ENCODE peak calls at places on chromosome 7, in six cellular contexts. O is CD8-positive, alpha-beta T cell; K is progenitor cell of endocrine pancreas; B is foreskin fibroblast; X is epithelial cell of esophagus; G is nephron progenitor cell. L is an unnamed sample.

GRCh38 chr7:100349757-100350156 is 8.2 kb upstream of the PILRB start:
- DNase-seq in K (no peak), X (no peak), G (no peak), O (no peak), B (no peak), L (no peak)

GRCh38 chr7:141649865-141650499 is 52.0 kb downstream of the DENND11 start:
- DNase-seq in K (peak), X (peak), O (no peak), G (peak), B (peak), L (peak)

GRCh38 chr7:158103378-158103777 is 484.2 kb downstream of the PTPRN2 start:
- DNase-seq in K (no peak), G (no peak), O (no peak), X (no peak), B (no peak), L (no peak)

GRCh38 chr7:85067371-85067770 is 119.5 kb downstream of the SEMA3D start:
- DNase-seq in K (no peak), X (no peak), O (no peak), G (no peak), B (no peak), L (no peak)

GRCh38 chr7:95199779-95200558 is 124.4 kb downstream of the PON1 start:
- DNase-seq in G (peak), B (peak), K (no peak), O (no peak), X (peak), L (peak)

GRCh38 chr7:65798111-65799075 is 74.5 kb upstream of the VKORC1L1 start:
- DNase-seq in O (no peak), G (no peak), B (peak), X (peak), K (no peak), L (peak)

GRCh38 chr7:22667562-22668239 is 59.3 kb upstream of the IL6 start:
- DNase-seq in O (no peak), B (peak), K (no peak), X (peak), G (no peak), L (no peak)

GRCh38 chr7:83365746-83366145 is 203.1 kb upstream of the PCLO start:
- DNase-seq in B (peak), X (peak), G (no peak), K (no peak), O (no peak), L (no peak)

GRCh38 chr7:105246195-105247078 is 142.3 kb downstream of the SRPK2 start:
- DNase-seq in O (no peak), G (no peak), B (no peak), X (no peak), K (no peak), L (no peak)

GRCh38 chr7:73827568-73828106 is 3.2 kb upstream of the CLDN4 start:
- DNase-seq in K (no peak), G (no peak), B (no peak), O (no peak), X (peak), L (no peak)

GRCh38 chr7:6558837-6559236 is 7.6 kb upstream of the GRID2IP start:
- DNase-seq in G (peak), K (no peak), B (peak), O (peak), X (peak), L (no peak)

GRCh38 chr7:51295435-51296269 is 21.0 kb downstream of the COBL start:
- DNase-seq in G (no peak), X (no peak), O (no peak), K (no peak), B (no peak), L (no peak)

GRCh38 chr7:2719007-2719406 is 31.0 kb downstream of the AMZ1 start:
- DNase-seq in K (no peak), B (no peak), O (peak), G (peak), X (no peak), L (no peak)

GRCh38 chr7:66326501-66327180 is 121.5 kb downstream of the TPST1 start:
- DNase-seq in O (no peak), X (no peak), G (no peak), B (peak), K (no peak), L (no peak)

GRCh38 chr7:5607958-5608656 is 173.4 kb downstream of the RNF216 start:
- DNase-seq in X (peak), O (no peak), B (no peak), K (no peak), G (no peak), L (no peak)

GRCh38 chr7:2970907-2971306 is 72.8 kb downstream of the CARD11 start:
- DNase-seq in X (no peak), K (no peak), O (no peak), B (no peak), G (no peak), L (no peak)

GRCh38 chr7:74453321-74454011 is at the start of gene GTF2IRD1:
- DNase-seq in O (peak), G (peak), X (peak), K (peak), B (peak), L (no peak)

GRCh38 chr7:107130487-107131220 is 38.1 kb upstream of the HBP1 start:
- DNase-seq in B (no peak), X (no peak), K (no peak), O (no peak), G (no peak), L (no peak)

GRCh38 chr7:142885311-142886230 is at the start of gene TRPV6:
- DNase-seq in X (peak), O (no peak), K (no peak), G (peak), B (no peak), L (no peak)

DNA sequence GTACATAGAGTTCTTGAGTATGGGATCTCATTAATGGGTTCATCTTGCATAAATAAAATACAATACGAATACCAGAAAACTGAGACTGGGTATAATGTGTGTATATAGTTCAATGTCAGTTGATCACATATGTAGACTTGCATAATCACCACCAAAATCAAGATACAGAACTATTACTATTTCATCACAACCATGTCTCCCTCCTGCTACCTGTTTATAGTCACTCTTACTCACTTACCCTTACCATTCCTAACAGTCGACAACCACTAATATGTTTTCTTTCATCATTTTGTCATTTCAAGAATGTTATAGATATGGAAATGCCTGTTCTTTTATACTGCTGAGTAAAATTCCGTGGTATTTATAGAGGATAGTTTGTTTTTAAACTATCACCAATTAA is 416.1 kb upstream of the CNTNAP2 start:
- DNase-seq in O (no peak), G (no peak), B (no peak), K (no peak), X (no peak), L (no peak)
- TF ChIP-seq CTCF in O (no peak), G (no peak), B (no peak), K (no peak), X (no peak), L (no peak)

DNA sequence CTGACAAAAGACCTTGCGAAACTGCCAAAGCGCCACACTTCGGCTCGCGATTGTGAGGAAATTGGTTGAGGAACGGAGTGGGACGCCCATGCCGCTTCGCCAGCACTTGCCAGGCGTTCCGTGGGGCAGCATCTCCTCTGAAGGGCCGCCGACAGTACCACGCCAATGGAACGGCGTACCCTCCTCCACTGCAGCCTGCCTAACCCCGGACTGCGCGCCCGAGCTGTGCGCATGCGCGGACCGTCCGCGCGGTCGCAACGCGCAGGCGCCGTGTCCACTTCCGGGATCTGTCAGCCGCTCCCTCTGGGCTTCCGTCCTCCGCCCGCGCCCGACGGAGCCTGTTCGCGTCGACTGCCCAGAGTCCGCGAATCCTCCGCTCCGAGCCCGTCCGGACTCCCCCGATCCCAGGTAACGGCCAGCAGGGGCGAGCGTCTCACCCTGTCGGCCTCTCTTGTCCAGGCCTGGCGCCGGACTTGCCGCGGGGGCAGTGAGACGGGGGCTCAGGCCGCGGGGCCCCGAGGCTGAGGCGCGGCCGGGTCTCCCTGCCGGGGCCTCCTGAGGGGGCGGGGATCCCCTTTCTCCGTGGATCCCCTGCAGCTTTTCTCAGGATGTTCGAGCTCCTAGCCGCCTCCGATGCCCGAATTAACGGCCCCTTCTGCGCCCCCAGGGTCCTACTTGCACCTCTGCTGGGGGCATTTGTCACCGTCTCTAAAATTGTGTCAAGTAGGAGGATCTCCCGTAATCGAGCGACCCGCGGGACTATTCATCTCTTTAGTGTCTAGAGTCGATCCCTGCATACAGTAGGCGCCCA is at the start of gene ARPC1A:
- DNase-seq in K (peak), O (peak), X (peak), G (peak), B (peak), L (peak)
- TF ChIP-seq CTCF in K (peak), O (no peak), X (no peak), G (no peak), B (peak), L (no peak)

GRCh38 chr7:127446842-127447241 is 54.3 kb upstream of the ZNF800 start:
- DNase-seq in K (no peak), X (peak), B (no peak), G (no peak), O (no peak), L (no peak)
- TF ChIP-seq CTCF in K (no peak), X (no peak), B (no peak), G (no peak), O (no peak), L (no peak)

DNA sequence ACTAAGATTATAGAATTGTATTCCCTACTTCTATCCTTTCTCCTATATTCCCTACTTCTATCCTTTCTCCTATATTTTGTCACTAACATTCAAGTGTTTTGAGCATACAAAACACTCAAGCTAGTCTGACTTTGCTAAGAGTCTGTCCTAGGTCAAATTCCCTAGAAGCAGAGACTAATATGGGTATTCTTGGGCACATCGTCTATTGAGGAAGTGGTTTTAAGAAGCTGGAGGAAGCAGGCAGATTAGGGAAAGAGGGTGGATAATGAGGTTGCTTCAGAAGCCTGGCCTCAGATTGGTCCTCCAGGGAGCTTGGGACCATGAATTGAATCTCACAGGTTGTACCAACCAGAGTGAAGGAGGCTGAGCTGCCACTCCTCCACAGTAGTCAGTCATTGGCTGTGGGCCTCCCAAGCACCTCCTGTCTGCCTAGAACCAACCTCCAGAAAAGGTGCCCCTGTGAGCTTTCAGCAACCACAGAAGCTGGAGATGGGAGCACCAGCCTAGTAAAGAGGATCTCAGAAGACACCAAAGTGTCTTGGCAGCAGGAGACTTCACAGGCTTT is 295.9 kb upstream of the PHF14 start:
- DNase-seq in G (no peak), X (no peak), K (no peak), O (no peak), B (no peak), L (no peak)
- TF ChIP-seq CTCF in G (no peak), X (no peak), K (no peak), O (no peak), B (no peak), L (no peak)